ENCODE peak calls at places on chromosomes 1 and 21, in four cellular contexts. C, Q, F and U are unnamed samples.

GRCh38 chr1:117037802-117038201 is 22.3 kb upstream of the TTF2 start:
- DNase-seq in C (no peak), Q (no peak), F (no peak), U (no peak)

GRCh38 chr21:44732956-44733355 is 21.6 kb upstream of the TSPEAR start:
- DNase-seq in C (no peak), Q (no peak), F (no peak), U (no peak)

GRCh38 chr1:1597275-1597930 is 2.5 kb downstream of the FNDC10 start:
- DNase-seq in C (no peak), Q (no peak), F (peak), U (peak)

GRCh38 chr1:216705686-216706085 is 17.5 kb downstream of the ESRRG start:
- DNase-seq in C (no peak), Q (no peak), F (no peak), U (no peak)

GRCh38 chr1:172673761-172674160 is 14.9 kb downstream of the FASLG start:
- DNase-seq in C (no peak), Q (no peak), F (no peak), U (no peak)

GRCh38 chr1:32892368-32893197 is 6.3 kb downstream of the HPCA start:
- DNase-seq in C (peak), Q (no peak), F (peak), U (peak)

GRCh38 chr1:203690730-203691129 is 64.1 kb downstream of the ATP2B4 start:
- DNase-seq in C (no peak), Q (no peak), F (no peak), U (peak)

GRCh38 chr1:11501491-11501897 is 22.5 kb downstream of the DISP3 start:
- DNase-seq in C (no peak), Q (no peak), F (no peak), U (peak)

GRCh38 chr1:117612517-117613248 is 6.8 kb downstream of the TENT5C start:
- DNase-seq in C (no peak), Q (no peak), F (peak), U (no peak)

GRCh38 chr1:174700775-174701174 is 253.0 kb downstream of the GPR52 start:
- DNase-seq in C (no peak), Q (no peak), F (no peak), U (no peak)

GRCh38 chr1:31926846-31927660 is 11.1 kb downstream of the PTP4A2 start:
- DNase-seq in C (no peak), Q (no peak), F (no peak), U (no peak)

GRCh38 chr1:248055261-248055660 is 8.6 kb downstream of the OR2L3 start:
- DNase-seq in C (no peak), Q (no peak), F (no peak), U (no peak)

GRCh38 chr1:65590279-65590678 is 169.8 kb downstream of the LEPR start:
- DNase-seq in C (no peak), Q (no peak), F (no peak), U (no peak)

GRCh38 chr1:196407358-196408041 is 200.7 kb downstream of the KCNT2 start:
- DNase-seq in C (no peak), Q (no peak), F (no peak), U (no peak)

GRCh38 chr1:31583995-31584868 is 7.9 kb downstream of the TINAGL1 start:
- DNase-seq in C (peak), Q (peak), F (peak), U (no peak)

GRCh38 chr1:167898578-167899222 is 15.2 kb downstream of the ADCY10 start:
- DNase-seq in C (no peak), Q (no peak), F (peak), U (no peak)

GRCh38 chr1:233242827-233243483 is 52.6 kb downstream of the PCNX2 start:
- DNase-seq in C (peak), Q (no peak), F (no peak), U (no peak)

GRCh38 chr1:203673550-203674411 is 47.1 kb downstream of the ATP2B4 start:
- DNase-seq in C (no peak), Q (peak), F (peak), U (no peak)

GRCh38 chr1:6859415-6860343 is 74.4 kb downstream of the CAMTA1 start:
- DNase-seq in C (no peak), Q (peak), F (no peak), U (no peak)

GRCh38 chr21:43667191-43667904 is 8.0 kb downstream of the RRP1B start:
- DNase-seq in C (no peak), Q (no peak), F (no peak), U (no peak)

GRCh38 chr21:35953570-35953969 is 106.8 kb downstream of the SETD4 start:
- DNase-seq in C (no peak), Q (peak), F (no peak), U (no peak)

GRCh38 chr1:65001238-65001792 is 35.0 kb upstream of the JAK1 start:
- DNase-seq in C (peak), Q (no peak), F (peak), U (peak)

DNA sequence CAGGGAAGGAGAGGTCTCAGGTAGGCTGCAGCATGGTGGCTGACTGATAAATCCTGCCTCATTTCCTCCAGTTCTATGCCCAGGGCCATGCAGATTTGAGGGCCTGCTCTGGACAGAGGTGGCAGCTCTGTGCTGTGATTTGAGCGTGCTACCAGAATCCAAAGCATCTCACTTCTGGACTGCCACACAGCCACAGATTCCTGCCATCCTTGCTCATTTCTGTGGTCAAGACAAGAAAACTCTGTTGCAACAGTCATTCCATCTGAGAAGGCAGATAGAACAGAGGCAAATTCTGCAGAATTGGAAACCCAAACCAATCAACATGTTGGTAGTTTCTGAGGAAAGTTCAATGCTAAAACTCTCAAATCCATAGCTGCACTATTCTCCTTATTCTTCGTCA is 102.8 kb upstream of the GALNT2 start:
- DNase-seq in C (no peak), Q (no peak), F (no peak), U (no peak)
- TF ChIP-seq ELF4 in C (no peak), Q (no peak), F (no peak), U (no peak)

GRCh38 chr1:201285846-201286245 is 2.5 kb downstream of the PKP1 start:
- DNase-seq in C (no peak), Q (no peak), F (no peak), U (no peak)

GRCh38 chr1:201286445-201286844 is 3.1 kb downstream of the PKP1 start:
- DNase-seq in C (no peak), Q (no peak), F (no peak), U (no peak)

GRCh38 chr1:201283836-201284553 is 689 bp downstream of the PKP1 start:
- DNase-seq in C (no peak), Q (no peak), F (no peak), U (no peak)

GRCh38 chr1:201282931-201283829 is at the start of gene PKP1:
- DNase-seq in C (no peak), Q (no peak), F (no peak), U (peak)

GRCh38 chr1:201284636-201285035 is 1.3 kb downstream of the PKP1 start:
- DNase-seq in C (no peak), Q (no peak), F (no peak), U (no peak)
- TF ChIP-seq ELF4 in C (no peak), Q (no peak), F (no peak), U (no peak)

GRCh38 chr1:85308837-85309350 is 32.5 kb upstream of the BCL10 start:
- DNase-seq in C (no peak), Q (no peak), F (no peak), U (no peak)

GRCh38 chr1:85303440-85304162 is 27.2 kb upstream of the BCL10 start:
- DNase-seq in C (no peak), Q (no peak), F (peak), U (no peak)

GRCh38 chr1:85306236-85306635 is 29.8 kb upstream of the BCL10 start:
- DNase-seq in C (no peak), Q (no peak), F (no peak), U (no peak)

GRCh38 chr1:85311818-85312217 is 35.4 kb upstream of the BCL10 start:
- DNase-seq in C (no peak), Q (no peak), F (no peak), U (no peak)

DNA sequence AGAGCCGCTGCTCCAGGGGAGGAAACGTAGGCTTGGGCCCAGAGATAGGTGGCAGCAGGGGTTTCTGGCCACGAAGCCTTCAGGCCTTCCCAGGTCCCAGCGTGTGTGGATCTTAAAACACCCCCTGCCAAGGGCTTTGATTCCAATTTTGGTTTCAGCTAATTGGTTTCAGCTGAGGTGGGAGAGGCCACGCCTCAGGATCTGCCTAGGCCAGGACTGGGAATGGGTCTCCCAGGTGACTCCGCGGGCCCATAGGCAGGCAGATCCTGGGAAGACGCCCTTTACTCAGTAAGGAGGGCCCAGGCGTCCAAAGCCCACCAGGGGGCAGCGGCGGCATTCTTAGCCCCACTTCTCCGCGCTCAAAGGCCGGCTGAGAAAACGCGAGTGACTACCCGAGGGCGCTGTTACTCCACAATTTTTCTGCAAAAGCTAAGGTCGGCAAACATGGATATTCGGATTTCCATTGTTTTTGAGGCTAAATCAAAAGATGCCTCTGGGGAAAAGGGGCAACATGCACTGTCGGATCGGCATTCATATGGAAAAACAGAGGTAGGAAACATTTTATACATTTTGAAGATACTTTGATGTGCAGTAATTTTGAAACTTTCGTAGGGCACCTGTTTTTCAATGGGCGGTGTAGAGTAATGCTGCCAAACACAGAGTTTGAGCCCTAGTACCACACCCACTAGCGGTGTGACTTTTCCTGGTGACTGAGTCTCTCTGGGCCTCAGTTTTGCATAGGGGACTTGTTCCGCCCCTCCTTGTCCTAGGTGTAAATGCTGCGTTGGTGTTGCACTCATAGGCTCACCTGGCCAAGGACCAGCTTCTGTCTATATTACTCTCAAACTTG is 31.8 kb upstream of the BCL10 start:
- DNase-seq in C (peak), Q (peak), F (peak), U (peak)
- TF ChIP-seq ELF4 in C (no peak), Q (no peak), F (no peak), U (no peak)

DNA sequence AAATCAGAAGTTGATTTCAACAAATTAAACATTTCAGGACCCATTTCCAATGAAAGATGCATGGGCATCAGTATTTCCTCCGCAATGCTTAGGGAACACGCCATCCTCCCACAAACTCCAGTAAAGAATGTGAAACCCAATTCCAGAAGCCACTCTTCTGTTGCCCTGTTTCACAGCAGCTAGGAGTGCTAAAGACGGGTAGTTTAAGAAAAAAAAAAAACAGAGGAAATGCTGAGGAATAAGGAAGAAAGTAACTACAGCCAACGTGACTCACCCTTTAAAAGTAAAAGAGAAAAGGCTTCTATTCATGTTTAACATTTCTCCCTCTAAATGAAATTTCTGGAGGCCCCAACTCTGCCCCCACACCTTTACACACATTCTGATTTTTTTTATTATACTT is 75.3 kb downstream of the HIVEP3 start:
- DNase-seq in C (no peak), Q (no peak), F (no peak), U (no peak)
- TF ChIP-seq ELF4 in C (no peak), Q (no peak), F (no peak), U (no peak)

GRCh38 chr1:205456383-205456867 is 580 bp upstream of the BLACAT1 start:
- DNase-seq in C (peak), Q (no peak), F (no peak), U (peak)
- TF ChIP-seq ELF4 in C (no peak), Q (no peak), F (no peak), U (no peak)

GRCh38 chr1:43541141-43541540 is 10.5 kb downstream of the PTPRF start:
- DNase-seq in C (no peak), Q (no peak), F (no peak), U (no peak)

GRCh38 chr1:43540653-43541071 is 10.0 kb downstream of the PTPRF start:
- DNase-seq in C (no peak), Q (no peak), F (no peak), U (no peak)

GRCh38 chr1:43543567-43543966 is 12.9 kb downstream of the PTPRF start:
- DNase-seq in C (no peak), Q (no peak), F (no peak), U (no peak)

GRCh38 chr1:43542515-43543458 is 12.1 kb downstream of the PTPRF start:
- DNase-seq in C (no peak), Q (no peak), F (no peak), U (no peak)

DNA sequence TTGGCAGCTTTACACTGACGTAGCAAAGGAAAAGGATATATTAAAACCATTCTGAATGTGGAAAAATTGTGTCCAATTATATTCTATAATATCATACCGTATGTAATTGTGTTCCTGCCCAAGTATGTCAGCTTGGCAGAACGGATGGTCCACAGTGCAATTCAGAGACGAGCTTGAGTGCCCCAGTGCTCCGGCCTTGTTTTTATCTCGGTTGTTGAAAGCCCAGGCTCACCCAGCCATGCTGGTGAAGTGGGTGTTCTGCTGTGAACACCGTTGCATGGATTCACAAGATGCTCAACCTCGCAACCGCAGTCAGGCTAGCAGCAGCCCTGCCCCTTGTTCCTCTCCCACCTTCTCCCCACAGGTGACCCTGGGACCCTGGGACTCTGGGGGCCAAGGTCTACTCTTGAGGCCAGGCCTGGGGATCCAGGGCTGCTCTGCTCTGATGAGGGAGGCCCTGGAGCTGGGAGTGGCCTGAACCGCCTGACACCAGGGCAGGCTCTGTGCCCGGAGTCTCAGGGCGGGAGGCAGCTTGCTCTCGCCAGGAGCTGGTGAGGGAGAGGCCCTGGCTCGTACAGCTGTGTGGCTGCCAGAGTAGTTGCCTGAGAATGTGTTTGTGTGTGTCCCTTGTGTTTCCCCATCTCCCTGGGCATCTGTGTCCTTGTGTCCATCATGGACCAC is 11.2 kb downstream of the PTPRF start:
- DNase-seq in C (no peak), Q (peak), F (no peak), U (no peak)
- TF ChIP-seq ELF4 in C (no peak), Q (peak), F (no peak), U (no peak)

GRCh38 chr1:230977781-230978490 is 725 bp downstream of the TTC13 start:
- DNase-seq in C (peak), Q (peak), F (peak), U (peak)

GRCh38 chr1:230976825-230977747 is 1.6 kb downstream of the TTC13 start:
- DNase-seq in C (no peak), Q (no peak), F (no peak), U (no peak)

GRCh38 chr1:230970432-230970831 is 8.2 kb downstream of the TTC13 start:
- DNase-seq in C (no peak), Q (no peak), F (no peak), U (no peak)

GRCh38 chr1:230976360-230976759 is 2.3 kb downstream of the TTC13 start:
- DNase-seq in C (no peak), Q (no peak), F (no peak), U (no peak)

DNA sequence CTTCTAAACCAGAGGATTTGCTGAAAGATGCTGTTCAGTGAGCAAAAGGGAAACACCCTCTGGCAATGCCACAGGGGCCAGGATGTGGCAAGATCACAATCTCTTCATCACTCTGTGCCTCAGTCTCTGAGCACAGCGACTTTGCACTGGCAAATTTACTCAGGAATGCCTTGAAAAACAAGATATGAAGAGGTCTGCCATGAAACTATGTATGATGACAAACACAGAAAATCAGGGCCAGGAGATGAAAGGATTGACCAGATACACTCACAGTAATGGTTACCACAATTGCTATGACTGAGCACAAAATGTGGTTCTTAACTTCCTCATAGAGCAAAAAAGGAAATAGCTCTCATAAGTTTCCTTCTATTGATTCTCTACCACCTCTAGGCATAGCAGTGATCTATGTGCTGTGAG is 5.8 kb downstream of the TTC13 start:
- DNase-seq in C (no peak), Q (peak), F (no peak), U (no peak)
- TF ChIP-seq ELF4 in C (no peak), Q (no peak), F (no peak), U (no peak)

DNA sequence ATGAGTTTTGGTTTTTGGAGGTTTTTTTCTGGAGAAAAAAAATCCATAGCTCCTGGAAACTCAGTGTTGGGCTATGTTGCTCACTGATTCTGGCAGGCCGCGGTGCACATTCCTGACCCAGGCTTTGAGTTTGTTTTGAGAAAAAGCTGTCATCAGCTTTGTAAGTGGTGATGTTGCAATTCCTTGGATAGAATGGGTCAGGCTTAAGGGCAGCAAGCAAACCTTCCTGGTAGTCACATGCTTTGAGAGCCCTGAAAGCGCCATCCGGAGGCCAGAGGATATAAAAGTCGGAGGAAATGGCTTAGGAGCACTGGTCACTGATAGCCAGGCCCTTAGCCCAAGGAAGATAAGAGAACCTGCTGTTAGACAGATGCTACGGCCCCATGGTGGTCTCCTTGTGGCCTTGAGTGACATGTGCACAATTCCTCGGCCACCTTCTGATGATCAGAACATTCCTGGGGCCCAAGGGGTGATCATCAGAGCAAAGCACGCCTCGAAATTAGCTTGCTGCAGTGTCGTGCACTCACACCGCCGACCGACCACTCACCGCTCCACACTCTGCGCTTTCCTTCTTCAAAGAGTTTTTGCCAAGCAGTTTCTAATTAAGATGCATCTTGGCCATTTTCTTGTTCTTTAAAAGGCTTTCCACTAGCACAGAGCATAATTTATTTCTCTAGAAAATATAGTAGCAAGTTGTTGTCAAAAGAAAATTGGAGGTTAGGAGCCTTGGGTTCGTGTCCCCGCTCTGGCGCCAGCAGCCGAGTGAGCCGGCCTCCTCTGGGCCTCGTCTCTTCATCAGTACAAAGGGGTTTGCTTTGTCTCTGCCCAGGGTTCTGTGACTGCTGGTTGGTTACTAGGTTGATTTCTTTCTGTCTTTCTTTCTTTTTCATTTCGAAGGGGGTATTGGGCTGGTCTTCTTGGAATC is 78.7 kb downstream of the MAN1C1 start:
- DNase-seq in C (peak), Q (peak), F (peak), U (peak)
- TF ChIP-seq ELF4 in C (no peak), Q (no peak), F (no peak), U (no peak)

DNA sequence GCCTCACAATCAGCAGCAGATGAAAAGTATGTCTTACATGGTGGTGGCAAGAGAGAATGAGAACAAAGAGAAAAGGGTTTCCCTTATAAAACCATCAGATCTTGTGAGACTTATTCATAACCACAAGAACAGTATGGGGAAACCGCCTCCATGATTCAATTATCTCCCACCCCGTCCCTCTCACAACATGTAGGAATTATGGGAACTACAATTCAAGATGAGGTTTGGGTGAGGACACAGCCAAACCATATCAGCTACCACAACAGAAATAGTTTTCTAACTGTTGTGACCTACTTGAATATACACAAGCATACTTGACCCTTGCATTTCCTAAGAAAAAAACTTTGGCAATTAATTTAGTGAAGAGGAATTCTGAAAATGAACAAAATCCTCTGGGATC is 266.0 kb downstream of the DPYD start:
- DNase-seq in C (no peak), Q (no peak), F (no peak), U (no peak)
- TF ChIP-seq ELF4 in C (no peak), Q (no peak), F (no peak), U (no peak)